ENCODE peak calls at places on chromosomes 16 and 17, in five cellular contexts. U is effector memory CD4-positive, alpha-beta T cell; M is prostate gland; R is left ventricle myocardium inferior; H is adrenal gland. T is an unnamed sample. For H3K36me3, the result is how much of the 10 kb centered on the place peaks cover.

GRCh38 chr17:47649972-47650524 is 329 bp downstream of the KPNB1 start:
- DNase-seq in U (peak), M (no peak), R (no peak), H (no peak), T (peak)

GRCh38 chr17:35799942-35800341 is 4.5 kb upstream of the MMP28 start:
- DNase-seq in U (no peak), M (peak), R (peak), H (peak), T (peak)

GRCh38 chr17:77376795-77377751 is 236.3 kb downstream of the SEC14L1 start:
- DNase-seq in U (no peak), M (peak), R (peak), H (peak), T (peak)

GRCh38 chr16:70738083-70738977 is 52.5 kb upstream of the MTSS2 start:
- DNase-seq in U (no peak), M (peak), R (peak), H (peak), T (peak)

GRCh38 chr16:50657251-50657650 is 23.9 kb downstream of the SNX20 start:
- DNase-seq in U (no peak), M (no peak), R (no peak), H (peak), T (no peak)

GRCh38 chr16:414395-415169 is 10.9 kb upstream of the RAB11FIP3 start:
- DNase-seq in U (no peak), M (no peak), R (no peak), H (no peak), T (no peak)

GRCh38 chr17:55654821-55655220 is 67.8 kb downstream of the TMEM100 start:
- DNase-seq in U (no peak), M (no peak), R (no peak), H (peak), T (no peak)

GRCh38 chr17:39132192-39132600 is 19.2 kb downstream of the PLXDC1 start:
- DNase-seq in U (no peak), M (no peak), R (no peak), H (peak), T (no peak)

GRCh38 chr17:17994271-17994670 is 21.6 kb downstream of the DRC3 start:
- DNase-seq in U (no peak), M (no peak), R (peak), H (peak), T (no peak)

GRCh38 chr16:30186782-30187555 is 3.6 kb downstream of the CORO1A start:
- DNase-seq in U (peak), M (peak), R (peak), H (peak), T (peak)

GRCh38 chr17:45335721-45336120 is 18.9 kb upstream of the MAP3K14 start:
- DNase-seq in U (no peak), M (no peak), R (no peak), H (no peak), T (peak)

GRCh38 chr17:22453181-22453580 is 760.9 kb downstream of the KCNJ18 start:
- DNase-seq in U (no peak), M (no peak), R (no peak), H (no peak), T (no peak)

GRCh38 chr17:73984981-73985380 is 218.5 kb upstream of the RPL38 start:
- DNase-seq in U (no peak), M (no peak), R (no peak), H (no peak), T (no peak)

GRCh38 chr17:73986641-73987177 is 216.8 kb upstream of the RPL38 start:
- DNase-seq in U (no peak), M (no peak), R (no peak), H (no peak), T (peak)

GRCh38 chr17:73983623-73984410 is 219.7 kb upstream of the RPL38 start:
- DNase-seq in U (no peak), M (no peak), R (no peak), H (no peak), T (peak)

GRCh38 chr17:73987395-73987794 is 216.1 kb upstream of the RPL38 start:
- DNase-seq in U (no peak), M (no peak), R (no peak), H (no peak), T (peak)

DNA sequence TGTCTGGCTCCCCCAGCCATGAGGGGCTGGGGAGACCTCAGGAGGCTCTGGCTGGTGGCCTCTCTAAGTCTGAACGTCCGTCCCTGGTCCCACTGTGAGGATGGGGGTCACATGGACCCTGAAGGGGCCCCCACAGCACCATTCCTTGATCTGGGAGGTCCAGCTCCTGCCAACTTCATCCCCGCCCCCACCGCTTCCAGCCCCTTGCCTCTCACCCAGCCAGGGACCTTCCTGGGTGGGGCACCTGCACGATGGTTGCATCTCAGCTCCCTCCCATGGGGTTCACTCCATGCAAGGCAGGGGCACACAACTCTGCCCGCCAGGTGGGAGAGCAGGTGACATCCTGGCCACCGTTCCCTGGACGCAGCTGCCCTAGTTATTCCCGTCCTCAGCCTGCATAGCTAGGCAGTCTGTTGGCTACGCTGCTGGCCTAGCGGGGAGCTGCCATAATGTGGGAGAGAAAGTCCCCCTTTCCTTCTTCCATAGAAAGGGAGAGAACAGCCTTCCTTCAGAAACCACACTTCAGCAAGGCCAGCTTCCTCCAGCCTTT is 217.9 kb upstream of the RPL38 start:
- DNase-seq in U (no peak), M (no peak), R (no peak), H (no peak), T (peak)
- H3K4me3 ChIP-seq in U (no peak), M (no peak), R (no peak), H (no peak), T (no peak)

GRCh38 chr16:8898660-8899318 is 16.6 kb downstream of the LITAFD start:
- DNase-seq in U (no peak), M (no peak), R (no peak), H (no peak), T (no peak)
- H3K27ac ChIP-seq in U (no peak), M (no peak), R (no peak), H (no peak), T (no peak)

GRCh38 chr16:27486344-27486743 is 63.4 kb downstream of the GTF3C1 start:
- DNase-seq in U (no peak), M (no peak), R (no peak), H (no peak), T (no peak)
- H3K36me3 ChIP-seq in U (half or more), M (half or more), R (half or more), H (half or more), T (half or more)

DNA sequence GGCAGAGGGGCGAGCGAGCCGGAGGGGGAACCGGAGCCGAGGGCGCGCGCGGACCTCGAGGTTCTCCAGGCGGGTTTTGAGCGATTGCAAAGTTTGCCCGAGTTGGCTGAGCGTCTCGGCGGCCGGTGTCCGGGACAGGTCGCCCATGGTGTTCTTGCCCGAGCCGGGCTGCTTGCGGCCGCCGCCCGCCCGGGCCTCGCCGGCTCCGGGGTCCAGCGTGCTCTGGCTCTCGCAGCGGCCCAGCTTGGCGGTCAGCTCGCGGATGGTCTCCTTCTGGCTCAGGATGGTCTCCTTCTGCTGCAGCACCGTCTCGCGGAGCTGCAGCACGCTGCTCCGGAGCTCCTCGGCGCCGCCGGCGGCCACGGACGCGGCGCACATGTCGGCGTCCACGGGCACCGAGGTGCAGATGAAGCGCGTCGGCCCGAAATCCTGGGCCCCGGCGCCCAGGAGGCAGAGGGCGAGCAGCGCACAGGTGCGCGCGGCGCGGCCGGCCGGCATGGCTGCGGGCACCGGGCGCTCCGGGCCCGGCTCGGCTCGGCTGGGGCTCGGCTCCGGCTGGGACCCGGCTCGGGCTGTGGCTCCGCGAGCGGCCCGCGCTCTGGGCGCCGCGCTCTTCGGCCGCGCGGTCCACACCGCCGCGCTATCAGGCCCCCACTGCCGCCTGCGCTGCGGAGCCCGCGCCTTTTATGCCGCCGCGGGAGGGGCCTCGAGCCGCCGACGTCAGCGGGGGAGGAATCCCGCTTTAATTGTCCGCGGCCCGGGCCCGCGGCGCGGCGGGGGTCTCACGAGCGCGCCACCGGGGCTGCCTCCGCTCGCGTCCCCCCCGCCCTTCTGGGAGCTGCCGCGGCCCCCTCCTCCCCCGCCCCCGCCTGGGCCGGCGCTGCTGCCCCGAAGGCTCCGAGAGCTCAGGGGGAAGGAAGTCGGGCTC is at the start of gene NPTX1:
- DNase-seq in U (no peak), M (no peak), R (no peak), H (peak), T (no peak)
- H3K4me3 ChIP-seq in U (peak), M (peak), R (peak), H (no peak), T (peak)

DNA sequence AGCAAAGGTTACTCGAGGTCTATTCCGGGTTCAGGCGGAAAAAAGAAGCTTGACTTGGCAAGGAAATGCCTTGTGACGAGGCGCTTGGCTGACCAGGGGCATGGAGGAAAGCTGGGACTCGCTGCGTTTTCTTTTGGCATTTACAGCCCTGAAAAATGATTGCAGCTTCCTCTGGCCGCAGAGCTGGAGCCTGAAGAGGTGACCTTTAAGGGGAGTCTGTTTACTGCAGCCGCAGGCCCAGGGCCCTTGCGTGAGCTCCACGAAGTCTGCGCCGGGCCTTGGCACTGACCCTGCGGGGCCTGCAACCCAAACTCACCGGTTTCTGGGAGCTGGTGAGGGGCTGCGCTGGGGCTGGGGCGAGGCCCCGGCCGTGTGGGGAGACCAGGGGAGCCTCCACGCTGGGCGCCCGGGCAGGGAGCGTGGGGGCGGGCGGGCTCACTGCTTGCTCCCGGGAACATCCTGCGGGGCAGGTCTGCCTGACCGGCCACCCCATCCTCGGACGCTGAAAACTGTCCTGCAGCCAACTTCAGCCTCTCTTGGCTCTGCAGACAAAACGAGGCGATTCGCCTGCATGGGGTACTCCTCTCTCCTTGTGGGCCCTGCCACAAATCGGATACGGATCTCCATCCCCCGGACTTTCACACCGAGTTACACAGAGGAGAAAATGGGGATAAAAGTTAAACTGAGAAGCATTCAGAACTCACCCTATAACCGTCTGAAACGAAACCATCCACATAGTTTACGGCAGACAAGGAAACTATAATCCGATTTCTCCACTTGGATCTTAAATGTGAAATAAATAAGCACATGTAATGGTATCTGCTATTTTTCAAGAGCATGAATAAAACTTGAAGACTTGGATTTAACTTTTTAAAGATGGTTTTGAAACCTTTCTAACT is 206.3 kb upstream of the FOXF1 start:
- DNase-seq in U (no peak), M (no peak), R (no peak), H (peak), T (no peak)
- H3K27ac ChIP-seq in U (no peak), M (peak), R (no peak), H (peak), T (peak)

DNA sequence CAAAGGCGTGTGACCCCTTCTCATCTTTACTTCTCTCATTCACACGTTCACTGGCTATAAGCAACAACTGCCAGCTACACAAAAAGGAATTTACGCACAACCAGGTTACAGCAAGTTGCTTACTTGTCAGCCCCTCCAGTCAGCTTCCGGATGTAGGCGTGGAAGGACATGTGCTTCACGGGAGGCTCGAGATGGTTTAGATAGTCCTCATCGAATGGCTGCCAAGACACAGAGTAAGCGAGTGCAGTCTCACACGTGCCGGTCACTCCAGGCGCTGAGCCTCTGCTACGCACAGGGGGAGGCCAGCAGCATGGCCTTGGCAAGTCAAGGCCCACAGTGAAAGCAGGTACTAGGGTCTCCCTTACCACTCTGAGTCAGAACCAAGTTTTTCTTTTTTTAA is 28.3 kb downstream of the NPLOC4 start:
- DNase-seq in U (no peak), M (no peak), R (no peak), H (no peak), T (no peak)
- H3K36me3 ChIP-seq in U (half or more), M (under half), R (half or more), H (half or more), T (half or more)

GRCh38 chr17:75073618-75074047 is 14.1 kb upstream of the SLC16A5 start:
- DNase-seq in U (no peak), M (peak), R (no peak), H (peak), T (no peak)

GRCh38 chr17:75067856-75068255 is 19.9 kb upstream of the SLC16A5 start:
- DNase-seq in U (no peak), M (no peak), R (no peak), H (no peak), T (no peak)

GRCh38 chr17:75065562-75066151 is 18.6 kb downstream of the KCTD2 start:
- DNase-seq in U (no peak), M (no peak), R (no peak), H (no peak), T (no peak)

GRCh38 chr17:75068750-75069149 is 19.0 kb upstream of the SLC16A5 start:
- DNase-seq in U (no peak), M (no peak), R (no peak), H (no peak), T (no peak)

DNA sequence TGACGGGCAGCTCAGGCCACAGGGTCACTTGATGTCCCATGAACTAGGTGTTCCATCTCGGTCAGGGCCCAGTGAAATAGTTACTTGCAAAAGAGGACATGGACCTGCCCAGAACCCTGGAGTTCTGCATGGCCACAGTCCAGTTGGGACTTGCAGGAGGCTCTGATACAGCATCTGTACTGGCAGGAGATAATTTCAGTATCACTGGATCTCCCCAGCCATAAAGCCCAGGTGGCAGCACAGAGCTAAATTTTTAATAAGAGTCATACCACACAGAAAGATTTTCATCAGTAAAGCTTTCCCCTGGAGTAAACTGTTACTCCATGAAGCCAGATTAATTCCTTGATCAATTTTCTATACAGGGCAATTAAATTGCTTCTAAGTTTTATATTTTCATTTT is 18.0 kb upstream of the SLC16A5 start:
- DNase-seq in U (no peak), M (peak), R (no peak), H (peak), T (no peak)
- H3K4me3 ChIP-seq in U (no peak), M (no peak), R (no peak), H (no peak), T (no peak)

GRCh38 chr16:20137194-20137593 is 63.5 kb upstream of the GPR139 start:
- DNase-seq in U (no peak), M (no peak), R (no peak), H (no peak), T (no peak)
- H3K27ac ChIP-seq in U (no peak), M (no peak), R (no peak), H (no peak), T (no peak)

GRCh38 chr17:41885733-41886132 is 20.5 kb upstream of the KLHL11 start:
- DNase-seq in U (no peak), M (no peak), R (no peak), H (no peak), T (no peak)

GRCh38 chr17:41888332-41888965 is 23.2 kb upstream of the KLHL11 start:
- DNase-seq in U (no peak), M (no peak), R (no peak), H (peak), T (no peak)

GRCh38 chr17:41880130-41880529 is 14.9 kb upstream of the KLHL11 start:
- DNase-seq in U (no peak), M (no peak), R (no peak), H (no peak), T (no peak)

GRCh38 chr17:41882756-41883155 is 17.5 kb upstream of the KLHL11 start:
- DNase-seq in U (no peak), M (no peak), R (no peak), H (no peak), T (no peak)
- H3K36me3 ChIP-seq in U (half or more), M (under half), R (half or more), H (half or more), T (half or more)

T was measured in upper lobe of right lung.